ENCODE peak calls at places on chromosome 5, in nine cellular contexts. A, W, E, Z, G, S, H, F and O are unnamed samples.

GRCh38 chr5:90438100-90438499 is 28.5 kb upstream of the CETN3 start:
- DNase-seq in A (no peak), W (no peak), E (no peak), Z (no peak), G (no peak), S (no peak), H (no peak), F (no peak), O (no peak)

GRCh38 chr5:148268556-148268955 is at the start of gene SPINK13:
- DNase-seq in A (no peak), W (no peak), E (no peak), Z (no peak), G (no peak), S (no peak), H (peak), F (no peak), O (no peak)

GRCh38 chr5:142106061-142106460 is 2.5 kb upstream of the NDFIP1 start:
- DNase-seq in A (no peak), W (peak), E (no peak), Z (peak), G (no peak), S (peak), H (no peak), F (no peak), O (no peak)

GRCh38 chr5:73093943-73094342 is 26.4 kb upstream of the TMEM171 start:
- DNase-seq in A (no peak), W (no peak), E (no peak), Z (no peak), G (peak), S (no peak), H (peak), F (no peak), O (peak)

GRCh38 chr5:120017523-120017922 is 388.2 kb downstream of the FAM170A start:
- DNase-seq in A (no peak), W (peak), E (no peak), Z (no peak), G (no peak), S (no peak), H (peak), F (no peak), O (no peak)

GRCh38 chr5:14417792-14418765 is 163.5 kb upstream of the OTULINL start:
- DNase-seq in A (no peak), W (no peak), E (no peak), Z (no peak), G (no peak), S (no peak), H (peak), F (no peak), O (no peak)

GRCh38 chr5:113574417-113574816 is 60.9 kb downstream of the YTHDC2 start:
- DNase-seq in A (peak), W (no peak), E (no peak), Z (no peak), G (no peak), S (peak), H (peak), F (no peak), O (peak)

GRCh38 chr5:89769975-89770374 is 639.6 kb downstream of the CETN3 start:
- DNase-seq in A (peak), W (no peak), E (no peak), Z (no peak), G (no peak), S (no peak), H (no peak), F (no peak), O (no peak)

GRCh38 chr5:137231535-137231934 is 267.6 kb downstream of the SPOCK1 start:
- DNase-seq in A (no peak), W (no peak), E (no peak), Z (no peak), G (no peak), S (no peak), H (peak), F (no peak), O (no peak)

GRCh38 chr5:8340739-8341344 is 471.9 kb downstream of the MTRR start:
- DNase-seq in A (no peak), W (no peak), E (peak), Z (no peak), G (no peak), S (no peak), H (peak), F (peak), O (no peak)

GRCh38 chr5:154402611-154403010 is 43.2 kb upstream of the SAP30L start:
- DNase-seq in A (no peak), W (no peak), E (no peak), Z (no peak), G (no peak), S (no peak), H (no peak), F (no peak), O (no peak)

GRCh38 chr5:132098621-132099020 is 25.0 kb downstream of the CSF2 start:
- DNase-seq in A (no peak), W (no peak), E (no peak), Z (no peak), G (no peak), S (no peak), H (no peak), F (no peak), O (no peak)

GRCh38 chr5:9540791-9541190 is 5.1 kb downstream of the SEMA5A start:
- DNase-seq in A (no peak), W (no peak), E (no peak), Z (no peak), G (no peak), S (no peak), H (peak), F (no peak), O (no peak)

GRCh38 chr5:170630711-170631141 is 126.9 kb downstream of the KCNIP1 start:
- DNase-seq in A (no peak), W (peak), E (no peak), Z (peak), G (no peak), S (no peak), H (no peak), F (no peak), O (no peak)

GRCh38 chr5:73448072-73448432 is 525 bp downstream of the FOXD1 start:
- DNase-seq in A (no peak), W (no peak), E (no peak), Z (no peak), G (peak), S (no peak), H (peak), F (peak), O (peak)